ENCODE peak calls at places on chromosome 11, in eight cellular contexts. U is CD8-positive, alpha-beta T cell; F is A549; G is IMR-90; L is fibroblast of lung; S is fibroblast of the aortic adventitia; I is HepG2; N is choroid plexus epithelial cell. O is an unnamed sample.

GRCh38 chr11:83724704-83725114 is 438.5 kb upstream of the CCDC90B start:
- DNase-seq in G (no peak), N (peak; percentile 13), F (no peak), S (peak; percentile 28), I (no peak), U (no peak), L (no peak), O (peak; percentile 18)

GRCh38 chr11:20134991-20135736 is 25.1 kb downstream of the DBX1 start:
- DNase-seq in N (no peak), I (no peak), F (no peak), S (no peak), L (no peak), U (no peak), G (no peak), O (no peak)

GRCh38 chr11:134612416-134613030 is 200.5 kb upstream of the B3GAT1 start:
- DNase-seq in F (no peak), G (no peak), N (no peak), S (no peak), U (no peak), I (no peak), L (no peak), O (no peak)

GRCh38 chr11:11731311-11732083 is 109.7 kb upstream of the GALNT18 start:
- DNase-seq in U (no peak), G (peak; percentile 73), S (peak; percentile 16), N (peak; percentile 38), I (no peak), F (no peak), L (peak; percentile 78), O (peak; percentile 83)

GRCh38 chr11:64498151-64498550 is 92.9 kb upstream of the SLC22A12 start:
- DNase-seq in G (no peak), S (no peak), L (no peak), F (no peak), U (no peak), N (no peak), I (no peak), O (no peak)

GRCh38 chr11:61141601-61142028 is 19.6 kb downstream of the VPS37C start:
- DNase-seq in L (no peak), I (no peak), F (no peak), S (no peak), G (no peak), U (no peak), N (no peak), O (no peak)

GRCh38 chr11:121716060-121716459 is 263.3 kb upstream of the SORL1-AS1 start:
- DNase-seq in N (peak; percentile 59), I (no peak), L (peak; percentile 67), S (no peak), F (no peak), U (no peak), G (peak; percentile 85), O (peak; percentile 82)

GRCh38 chr11:101523193-101523592 is 60.6 kb downstream of the TRPC6 start:
- DNase-seq in S (no peak), N (no peak), I (no peak), F (no peak), L (no peak), U (no peak), G (no peak), O (no peak)

GRCh38 chr11:79062814-79063762 is 377.7 kb downstream of the TENM4 start:
- DNase-seq in G (peak; percentile 41), N (peak; percentile 58), S (peak; percentile 48), F (peak; percentile 68), I (peak; percentile 18), U (no peak), L (no peak), O (peak; percentile 49)

GRCh38 chr11:114137838-114138237 is 78.3 kb downstream of the ZBTB16 start:
- DNase-seq in U (no peak), I (no peak), S (no peak), L (no peak), N (no peak), G (no peak), F (no peak), O (no peak)

GRCh38 chr11:118239509-118239908 is 12.7 kb downstream of the MPZL3 start:
- DNase-seq in U (no peak), L (no peak), I (no peak), G (no peak), N (no peak), F (no peak), S (no peak), O (no peak)

GRCh38 chr11:118238397-118238796 is 13.6 kb upstream of the JAML start:
- DNase-seq in N (no peak), U (no peak), I (no peak), F (no peak), G (no peak), S (no peak), L (no peak), O (no peak)

GRCh38 chr11:118236170-118236569 is 11.4 kb upstream of the JAML start:
- DNase-seq in U (no peak), N (no peak), L (no peak), S (no peak), I (no peak), G (no peak), F (no peak), O (no peak)

GRCh38 chr11:118241191-118242098 is 10.7 kb downstream of the MPZL3 start:
- DNase-seq in I (peak; percentile 39), U (peak; percentile 71), L (peak; percentile 57), G (no peak), F (no peak), S (peak; percentile 63), N (no peak), O (no peak)

DNA sequence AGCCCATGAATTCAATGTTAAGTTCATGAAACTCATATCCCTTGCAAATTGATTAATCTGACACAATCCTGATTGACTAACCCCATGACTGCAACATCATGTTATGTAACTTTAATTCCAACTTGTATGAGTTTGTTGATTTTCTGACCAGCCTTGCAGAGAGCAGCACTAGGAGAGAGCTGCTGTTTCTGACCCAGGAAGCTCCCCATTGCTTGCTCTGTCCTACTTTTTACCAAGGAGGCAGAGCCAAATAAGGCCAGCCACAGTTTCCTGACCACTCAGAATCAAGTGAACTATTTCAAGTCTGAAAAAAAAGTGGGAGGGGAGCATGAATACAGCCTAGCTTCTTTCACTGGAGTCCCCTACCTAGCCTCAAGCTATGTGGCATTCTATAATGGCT is 13.2 kb downstream of the MPZL3 start:
- DNase-seq in S (no peak), U (no peak), N (no peak), G (no peak), F (no peak), I (no peak), L (no peak), O (no peak)
- H3K4me3 ChIP-seq in S (no peak overlapping the region), U (no peak overlapping the region), N (no peak overlapping the region), G (no peak overlapping the region), F (no peak overlapping the region), I (no peak overlapping the region), L (no peak overlapping the region), O (no peak overlapping the region)

GRCh38 chr11:116373107-116373506 is 399.7 kb downstream of the BUD13 start:
- DNase-seq in F (no peak), U (no peak), S (no peak), N (no peak), I (no peak), G (no peak), L (no peak), O (no peak)

GRCh38 chr11:116371146-116371545 is 401.6 kb downstream of the BUD13 start:
- DNase-seq in F (no peak), N (no peak), S (no peak), I (no peak), U (no peak), L (no peak), G (no peak), O (no peak)

GRCh38 chr11:116366451-116366850 is 406.3 kb downstream of the BUD13 start:
- DNase-seq in F (no peak), N (no peak), I (no peak), L (no peak), G (no peak), U (no peak), S (no peak), O (no peak)

GRCh38 chr11:116364357-116364756 is 408.4 kb downstream of the BUD13 start:
- DNase-seq in S (no peak), N (no peak), U (no peak), F (no peak), L (no peak), I (no peak), G (no peak), O (no peak)

DNA sequence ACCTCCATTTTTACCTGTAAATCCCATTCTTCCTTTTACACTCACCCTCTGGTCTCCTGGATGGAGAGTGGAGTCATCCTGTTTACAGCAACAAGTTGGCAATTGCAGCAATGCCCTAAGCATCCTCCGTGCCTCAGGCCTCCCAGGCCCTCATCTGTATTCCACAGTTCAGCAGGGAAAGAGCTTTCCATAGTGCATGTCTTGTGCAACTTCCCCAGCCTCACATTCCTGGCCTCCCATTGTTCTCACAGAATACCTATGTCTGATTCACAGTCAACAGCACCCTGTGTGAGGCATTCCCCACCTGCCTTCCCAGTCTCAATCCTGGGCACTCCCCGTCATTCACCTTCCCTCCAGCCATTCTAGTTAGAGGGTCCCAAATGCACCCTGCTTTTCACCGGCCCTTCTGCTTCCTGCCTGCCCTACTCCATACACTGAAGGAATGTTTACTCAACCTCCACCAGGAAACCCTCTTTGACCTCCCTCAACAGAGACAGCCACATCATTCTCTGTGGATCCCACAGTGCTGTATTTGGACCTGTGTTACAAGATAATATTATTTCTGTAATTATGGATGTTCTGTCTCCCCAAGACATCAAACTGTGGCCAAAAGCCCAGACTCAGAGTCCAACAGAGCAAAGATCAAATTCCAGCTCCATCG is 405.7 kb downstream of the BUD13 start:
- DNase-seq in S (no peak), I (peak; percentile 83), F (no peak), N (peak; percentile 4), L (peak; percentile 2), U (no peak), G (no peak), O (no peak)
- TF ChIP-seq CTCF in S (no peak), I (no peak), F (no peak), N (no peak), L (no peak), U (no peak), G (no peak), O (no peak)

GRCh38 chr11:71252434-71252781 is at the start of gene SHANK2:
- DNase-seq in U (no peak), N (no peak), G (no peak), L (no peak), I (no peak), S (no peak), F (peak; percentile 49), O (no peak)

GRCh38 chr11:71249301-71249700 is 3.1 kb downstream of the SHANK2 start:
- DNase-seq in I (no peak), F (no peak), G (no peak), S (no peak), N (no peak), U (no peak), L (no peak), O (no peak)

GRCh38 chr11:71251761-71252433 is 480 bp downstream of the SHANK2 start:
- DNase-seq in F (peak; percentile 80), G (no peak), N (no peak), U (no peak), S (no peak), I (no peak), L (no peak), O (no peak)

GRCh38 chr11:71251159-71251721 is 1.1 kb downstream of the SHANK2 start:
- DNase-seq in U (no peak), F (peak; percentile 40), S (no peak), N (no peak), L (no peak), G (no peak), I (no peak), O (no peak)

GRCh38 chr11:71250512-71251158 is 1.7 kb downstream of the SHANK2 start:
- DNase-seq in L (no peak), U (no peak), N (no peak), I (no peak), F (no peak), S (no peak), G (no peak), O (no peak)
- H3K4me3 ChIP-seq in L (peak overlapping the region; percentile 40), U (no peak overlapping the region), N (no peak overlapping the region), I (peak overlapping the region; percentile 90), F (peak overlapping the region; percentile 99), S (no peak overlapping the region), G (peak overlapping the region; percentile 62), O (no peak overlapping the region)

GRCh38 chr11:76695133-76695532 is 24.6 kb upstream of the LRRC32 start:
- DNase-seq in U (no peak), I (no peak), N (no peak), L (no peak), S (no peak), G (no peak), F (no peak), O (no peak)
- TF ChIP-seq CTCF in U (no peak), I (no peak), N (peak; percentile 20), L (no peak), S (no peak), G (no peak), F (peak; percentile 17), O (no peak)